ENCODE peak calls at places on chromosomes 4 and X, in four cellular contexts. C is GM23338, N is spleen, M is suprapubic skin. J is an unnamed sample.

GRCh38 chr4:83516042-83516772 is 19.7 kb upstream of the GPAT3 start:
- DNase-seq in C (no peak), N (no peak), M (no peak), J (no peak)

GRCh38 chr4:70564033-70564432 is 28.0 kb upstream of the AMBN start:
- DNase-seq in C (no peak), N (no peak), M (no peak), J (no peak)

GRCh38 chrX:40154229-40154852 is 56.6 kb upstream of the BCOR start:
- DNase-seq in C (peak), N (no peak), M (no peak), J (peak)

GRCh38 chr4:44313702-44314101 is 134.9 kb downstream of the KCTD8 start:
- DNase-seq in C (no peak), N (no peak), M (no peak), J (no peak)

GRCh38 chr4:165379662-165380061 is 854 bp downstream of the CPE start:
- DNase-seq in C (peak), N (no peak), M (no peak), J (peak)

GRCh38 chrX:38313190-38313589 is 14.1 kb downstream of the RPGR start:
- DNase-seq in C (no peak), N (no peak), M (no peak), J (no peak)

GRCh38 chr4:169256101-169256612 is 14.6 kb downstream of the SH3RF1 start:
- DNase-seq in C (no peak), N (no peak), M (no peak), J (no peak)

GRCh38 chr4:160319221-160319867 is 1216.5 kb downstream of the RAPGEF2 start:
- DNase-seq in C (no peak), N (no peak), M (no peak), J (no peak)

GRCh38 chr4:183721207-183722081 is 62.4 kb downstream of the TRAPPC11 start:
- DNase-seq in C (peak), N (peak), M (no peak), J (peak)

GRCh38 chrX:17591741-17592110 is 145.6 kb upstream of the SCML1 start:
- DNase-seq in C (no peak), N (no peak), M (no peak), J (no peak)

GRCh38 chr4:71009796-71010588 is 16.5 kb downstream of the DCK start:
- DNase-seq in C (peak), N (no peak), M (no peak), J (peak)

GRCh38 chrX:47202877-47203276 is 9.2 kb downstream of the UBA1 start:
- DNase-seq in C (no peak), N (peak), M (no peak), J (no peak)

GRCh38 chr4:114108869-114109268 is 129.4 kb upstream of the ARSJ start:
- DNase-seq in C (peak), N (no peak), M (no peak), J (peak)

GRCh38 chr4:30716158-30716557 is 4.0 kb upstream of the PCDH7 start:
- DNase-seq in C (peak), N (no peak), M (no peak), J (peak)

GRCh38 chrX:118552501-118552900 is 56.9 kb downstream of the DOCK11 start:
- DNase-seq in C (no peak), N (no peak), M (no peak), J (no peak)

GRCh38 chr4:6702761-6703160 is 6.9 kb downstream of the MRFAP1L1 start:
- DNase-seq in C (no peak), N (no peak), M (no peak), J (no peak)

GRCh38 chr4:110224812-110225211 is 26.4 kb upstream of the ELOVL6 start:
- DNase-seq in C (no peak), N (no peak), M (no peak), J (no peak)

GRCh38 chr4:128812360-128812958 is 3.0 kb downstream of the JADE1 start:
- DNase-seq in C (peak), N (no peak), M (peak), J (peak)

GRCh38 chr4:82382756-82383155 is 9.0 kb upstream of the HNRNPD start:
- DNase-seq in C (no peak), N (no peak), M (no peak), J (no peak)

GRCh38 chrX:22276781-22277180 is 4.1 kb downstream of the CBLL2 start:
- DNase-seq in C (no peak), N (no peak), M (no peak), J (no peak)

GRCh38 chrX:109926743-109927662 is 75.9 kb upstream of the TMEM164 start:
- DNase-seq in C (no peak), N (no peak), M (no peak), J (no peak)

GRCh38 chr4:1754336-1754735 is 33.0 kb downstream of the TACC3 start:
- DNase-seq in C (no peak), N (no peak), M (no peak), J (no peak)

GRCh38 chr4:2842667-2843022 is 999 bp upstream of the ADD1 start:
- DNase-seq in C (no peak), N (no peak), M (no peak), J (peak)

GRCh38 chr4:147581601-147582350 is 35.4 kb upstream of the TMEM184C start:
- DNase-seq in C (no peak), N (no peak), M (no peak), J (no peak)

GRCh38 chrX:130626521-130626920 is 224.7 kb downstream of the RBMX2 start:
- DNase-seq in C (peak), N (no peak), M (no peak), J (no peak)

GRCh38 chrX:54085666-54086065 is 41.4 kb upstream of the PHF8 start:
- DNase-seq in C (no peak), N (no peak), M (no peak), J (no peak)

GRCh38 chr4:123327846-123328447 is 68.6 kb upstream of the SPRY1 start:
- DNase-seq in C (no peak), N (no peak), M (no peak), J (no peak)

GRCh38 chr4:102344955-102345794 is at the start of gene SLC39A8:
- DNase-seq in C (peak), N (peak), M (peak), J (peak)

GRCh38 chr4:102343964-102344519 is 1.2 kb downstream of the SLC39A8 start:
- DNase-seq in C (no peak), N (no peak), M (no peak), J (no peak)

GRCh38 chr4:102345795-102346100 is 466 bp upstream of the SLC39A8 start:
- DNase-seq in C (no peak), N (no peak), M (no peak), J (peak)

GRCh38 chr4:102342404-102343074 is 2.7 kb downstream of the SLC39A8 start:
- DNase-seq in C (no peak), N (no peak), M (no peak), J (no peak)

GRCh38 chr4:102344520-102344954 is 745 bp downstream of the SLC39A8 start:
- DNase-seq in C (peak), N (peak), M (peak), J (peak)
- TF ChIP-seq POLR2AphosphoS5 in C (no peak), N (no peak), M (no peak), J (no peak)

DNA sequence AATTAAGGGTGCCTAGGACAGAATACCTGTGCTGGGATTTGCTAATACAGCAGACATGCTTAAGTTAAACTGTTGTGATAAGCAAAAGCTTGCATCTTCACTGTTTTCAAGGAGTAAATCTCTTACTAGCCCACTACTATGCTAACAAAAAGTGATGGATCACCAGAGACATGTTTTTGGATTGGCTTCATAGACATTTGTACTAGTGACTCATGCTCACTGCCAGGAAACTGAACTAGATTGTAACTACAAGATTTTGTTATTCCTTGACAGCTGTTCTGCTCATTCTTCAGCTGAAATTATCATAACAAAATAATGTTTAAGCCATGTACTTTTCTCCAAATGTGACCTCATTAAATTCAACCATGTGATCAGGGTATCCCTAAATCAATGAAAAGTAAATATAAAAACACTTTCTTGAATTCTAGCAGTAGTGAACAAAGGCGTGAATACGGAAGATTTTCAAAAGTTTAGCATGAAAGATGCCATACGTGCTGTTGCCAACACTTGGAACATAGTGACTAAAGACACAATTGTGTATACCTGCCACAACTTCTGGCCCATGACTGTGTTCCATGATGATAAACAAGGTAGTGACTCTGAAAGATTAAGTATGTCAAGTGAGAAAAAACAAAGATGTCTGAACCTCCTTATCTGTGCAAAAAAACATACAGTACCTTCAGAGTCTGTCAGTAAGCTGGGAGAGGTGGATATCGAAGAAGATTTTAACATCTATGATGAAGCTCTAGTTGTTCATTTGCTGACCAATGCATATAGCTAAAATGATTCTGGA is 154.0 kb downstream of the BTC start:
- DNase-seq in C (no peak), N (no peak), M (no peak), J (no peak)
- TF ChIP-seq POLR2AphosphoS5 in C (no peak), N (no peak), M (no peak), J (no peak)

DNA sequence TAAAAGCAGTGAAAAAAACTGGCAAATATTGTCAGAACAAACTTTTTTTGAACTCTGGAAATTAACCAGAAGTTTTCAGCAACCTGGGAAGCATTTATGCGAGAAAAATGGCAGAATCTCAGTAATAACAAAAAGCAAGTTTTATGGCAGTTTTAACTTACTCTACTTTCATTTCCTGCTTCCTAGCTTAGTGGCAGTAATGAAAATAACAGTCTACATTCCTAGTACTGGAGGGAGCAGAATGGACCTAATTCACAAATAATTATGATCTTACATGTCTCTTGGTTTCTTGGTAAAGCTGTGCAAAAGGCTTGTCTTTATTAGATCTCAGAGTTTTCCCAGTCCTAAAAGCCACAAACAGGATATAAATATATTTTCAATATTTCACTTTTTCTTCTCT is 460.0 kb downstream of the NAF1 start:
- DNase-seq in C (no peak), N (no peak), M (no peak), J (no peak)
- TF ChIP-seq POLR2AphosphoS5 in C (no peak), N (no peak), M (no peak), J (no peak)

GRCh38 chr4:15478724-15479088 is 9.0 kb downstream of the CC2D2A start:
- DNase-seq in C (no peak), N (no peak), M (no peak), J (no peak)

GRCh38 chr4:15479089-15479912 is 9.6 kb downstream of the CC2D2A start:
- DNase-seq in C (peak), N (no peak), M (no peak), J (peak)

GRCh38 chr4:15482346-15482745 is 12.7 kb downstream of the CC2D2A start:
- DNase-seq in C (no peak), N (no peak), M (no peak), J (no peak)

GRCh38 chr4:15479913-15480185 is 10.2 kb downstream of the CC2D2A start:
- DNase-seq in C (no peak), N (no peak), M (no peak), J (no peak)

GRCh38 chr4:15482842-15483241 is 13.2 kb downstream of the CC2D2A start:
- DNase-seq in C (no peak), N (no peak), M (no peak), J (no peak)
- TF ChIP-seq POLR2AphosphoS5 in C (no peak), N (no peak), M (no peak), J (no peak)

GRCh38 chr4:173169428-173170209 is 1.0 kb downstream of the GALNT7 start:
- DNase-seq in C (peak), N (peak), M (peak), J (peak)
- TF ChIP-seq POLR2AphosphoS5 in C (peak), N (peak), M (no peak), J (no peak)

DNA sequence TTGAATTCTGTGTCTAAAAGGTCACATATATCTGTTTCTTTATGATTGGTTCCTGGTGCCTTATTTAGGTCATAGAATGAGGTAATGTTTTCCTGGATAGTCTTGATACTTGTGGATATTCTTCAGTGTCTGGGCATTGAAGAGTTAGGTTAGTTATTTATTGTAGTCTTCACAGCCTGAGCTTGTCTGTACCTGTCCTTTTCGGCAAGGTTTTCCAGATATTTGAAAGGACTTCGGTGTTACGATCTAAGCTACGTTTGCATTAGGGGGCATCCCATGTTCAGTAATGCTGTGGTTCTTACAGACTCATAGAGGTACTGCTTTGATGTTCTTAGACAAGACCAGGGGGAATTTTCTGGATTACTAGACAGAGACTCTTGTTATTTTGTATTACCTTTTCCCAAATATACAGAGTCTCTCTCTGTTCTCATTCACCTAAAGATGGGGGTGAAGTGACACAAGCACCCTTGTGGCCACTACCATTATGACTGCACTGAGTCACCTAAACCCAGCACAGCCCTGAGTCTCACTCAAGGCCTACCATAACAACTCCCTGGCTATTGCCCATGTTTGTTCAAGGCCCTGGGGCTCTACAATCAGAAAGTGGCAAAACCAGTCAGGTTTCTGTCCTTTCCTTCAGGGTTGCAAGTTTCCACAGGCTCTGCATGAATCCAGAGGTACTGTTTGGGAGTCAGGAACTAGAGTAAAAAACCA is 30.1 kb upstream of the CYSLTR1 start:
- DNase-seq in C (peak), N (no peak), M (no peak), J (no peak)
- TF ChIP-seq POLR2AphosphoS5 in C (no peak), N (no peak), M (no peak), J (no peak)

GRCh38 chr4:76147454-76148141 is 599 bp downstream of the NUP54 start:
- DNase-seq in C (peak), N (no peak), M (peak), J (peak)
- TF ChIP-seq POLR2AphosphoS5 in C (peak), N (no peak), M (no peak), J (no peak)